ENCODE peak calls at places on chromosome 17, in eight cellular contexts. B is upper lobe of left lung, X is HepG2, H is Panc1, U is GM12878, M is K562, L is HCT116, W is GM23338. Y is an unnamed sample.

GRCh38 chr17:37564252-37564651 is 45.0 kb downstream of the SYNRG start:
- ATAC-seq in L (no peak), U (no peak), M (no peak), H (no peak), W (no peak), X (no peak), B (no peak), Y (no peak)

GRCh38 chr17:50635720-50636144 is 1.1 kb downstream of the ABCC3 start:
- ATAC-seq in B (no peak), W (no peak), U (no peak), H (no peak), L (no peak), M (no peak), X (peak; percentile 3), Y (no peak)

GRCh38 chr17:65314212-65314611 is 177.0 kb downstream of the RGS9 start:
- ATAC-seq in X (no peak), M (no peak), W (no peak), L (no peak), H (no peak), U (no peak), B (no peak), Y (no peak)

GRCh38 chr17:38532451-38532850 is 73.3 kb downstream of the SRCIN1 start:
- ATAC-seq in B (no peak), X (peak; percentile 32), W (no peak), M (no peak), L (no peak), U (no peak), H (no peak), Y (no peak)

GRCh38 chr17:57477483-57478357 is 221.4 kb downstream of the MSI2 start:
- ATAC-seq in W (no peak), B (no peak), X (no peak), U (no peak), L (no peak), H (no peak), M (no peak), Y (no peak)

GRCh38 chr17:66647391-66647983 is 187.4 kb upstream of the CACNG5 start:
- ATAC-seq in U (no peak), X (no peak), B (no peak), M (no peak), L (no peak), W (no peak), H (no peak), Y (no peak)

GRCh38 chr17:31415004-31415454 is 23.6 kb downstream of the RAB11FIP4 start:
- ATAC-seq in H (no peak), W (peak; percentile 17), M (peak; percentile 33), B (no peak), X (no peak), U (no peak), L (peak; percentile 56), Y (no peak)

GRCh38 chr17:36068524-36068923 is 4.5 kb downstream of the CCL18 start:
- ATAC-seq in W (no peak), B (no peak), L (no peak), X (no peak), U (no peak), H (no peak), M (no peak), Y (no peak)

GRCh38 chr17:18194394-18194793 is 10.8 kb downstream of the ALKBH5 start:
- ATAC-seq in B (no peak), W (no peak), M (no peak), H (no peak), X (no peak), L (no peak), U (no peak), Y (no peak)

GRCh38 chr17:39704821-39705551 is 5.1 kb downstream of the ERBB2 start:
- ATAC-seq in U (no peak), W (peak; percentile 71), L (no peak), M (no peak), X (no peak), B (no peak), H (no peak), Y (no peak)

GRCh38 chr17:39663688-39664580 is 1.2 kb upstream of the TCAP start:
- ATAC-seq in B (no peak), H (peak; percentile 72), X (peak; percentile 63), W (peak; percentile 65), L (peak; percentile 95), U (no peak), M (peak; percentile 77), Y (no peak)

GRCh38 chr17:29571883-29572681 is 3.6 kb downstream of the TP53I13 start:
- ATAC-seq in U (no peak), M (no peak), H (no peak), X (no peak), L (no peak), W (peak; percentile 15), B (no peak), Y (peak; percentile 8)

GRCh38 chr17:47220531-47220999 is 11.4 kb downstream of the MYL4 start:
- ATAC-seq in H (no peak), M (no peak), U (no peak), X (no peak), B (no peak), W (peak; percentile 24), L (no peak), Y (no peak)

GRCh38 chr17:75639771-75640555 is 6.7 kb downstream of the SMIM5 start:
- ATAC-seq in H (no peak), M (no peak), X (no peak), W (no peak), L (peak; percentile 78), U (no peak), B (peak; percentile 35), Y (no peak)

GRCh38 chr17:66008680-66009079 is 183.3 kb downstream of the CEP112 start:
- ATAC-seq in M (no peak), L (no peak), U (no peak), W (no peak), X (no peak), B (no peak), H (no peak), Y (no peak)

GRCh38 chr17:44941712-44942331 is 5.8 kb downstream of the KIF18B start:
- ATAC-seq in B (no peak), U (peak; percentile 72), H (peak; percentile 39), M (no peak), W (peak; percentile 41), X (peak; percentile 47), L (peak; percentile 41), Y (no peak)

GRCh38 chr17:33021731-33022408 is 30.2 kb downstream of the SPACA3 start:
- ATAC-seq in B (no peak), L (no peak), W (peak; percentile 78), U (no peak), X (no peak), M (no peak), H (no peak), Y (no peak)

GRCh38 chr17:45251931-45252330 is 10.0 kb downstream of the SPATA32 start:
- ATAC-seq in M (no peak), X (no peak), U (no peak), B (no peak), H (no peak), L (no peak), W (no peak), Y (no peak)

GRCh38 chr17:50035421-50035879 is 20.5 kb upstream of the ITGA3 start:
- ATAC-seq in L (peak; percentile 95), X (peak; percentile 87), B (peak; percentile 60), M (peak; percentile 56), H (peak; percentile 57), U (no peak), W (peak; percentile 15), Y (no peak)

GRCh38 chr17:27649929-27650328 is 18.9 kb downstream of the LGALS9 start:
- ATAC-seq in U (no peak), L (no peak), H (no peak), W (no peak), M (no peak), X (no peak), B (no peak), Y (no peak)
- TF ChIP-seq POLR2AphosphoS5 in U (no peak), L (no peak), H (no peak), W (no peak), M (no peak), X (no peak), B (no peak), Y (no peak)

GRCh38 chr17:77485089-77485833 is 344.5 kb downstream of the SEC14L1 start:
- ATAC-seq in W (no peak), L (no peak), H (no peak), U (no peak), X (no peak), B (no peak), M (no peak), Y (no peak)

GRCh38 chr17:77489239-77489897 is 348.6 kb downstream of the SEC14L1 start:
- ATAC-seq in W (peak; percentile 64), B (no peak), L (no peak), X (no peak), H (no peak), U (no peak), M (no peak), Y (no peak)

GRCh38 chr17:77487677-77488530 is 347.1 kb downstream of the SEC14L1 start:
- ATAC-seq in M (no peak), H (no peak), X (no peak), L (no peak), B (no peak), U (no peak), W (no peak), Y (no peak)

GRCh38 chr17:77488531-77489238 is 347.9 kb downstream of the SEC14L1 start:
- ATAC-seq in W (no peak), X (no peak), B (no peak), H (no peak), U (no peak), L (no peak), M (no peak), Y (no peak)

GRCh38 chr17:77487211-77487629 is 346.5 kb downstream of the SEC14L1 start:
- ATAC-seq in M (no peak), W (no peak), B (no peak), U (no peak), H (no peak), X (no peak), L (no peak), Y (no peak)
- H3K36me3 ChIP-seq in M (peaks cover 70% of the 10 kb centered on the region), W (no peaks in the 10 kb centered on the region), B (peaks cover 16% of the 10 kb centered on the region), U (peaks cover 76% of the 10 kb centered on the region), H (peaks cover 10% of the 10 kb centered on the region), X (peaks cover 78% of the 10 kb centered on the region), L (peaks cover 49% of the 10 kb centered on the region), Y (no peaks in the 10 kb centered on the region)

DNA sequence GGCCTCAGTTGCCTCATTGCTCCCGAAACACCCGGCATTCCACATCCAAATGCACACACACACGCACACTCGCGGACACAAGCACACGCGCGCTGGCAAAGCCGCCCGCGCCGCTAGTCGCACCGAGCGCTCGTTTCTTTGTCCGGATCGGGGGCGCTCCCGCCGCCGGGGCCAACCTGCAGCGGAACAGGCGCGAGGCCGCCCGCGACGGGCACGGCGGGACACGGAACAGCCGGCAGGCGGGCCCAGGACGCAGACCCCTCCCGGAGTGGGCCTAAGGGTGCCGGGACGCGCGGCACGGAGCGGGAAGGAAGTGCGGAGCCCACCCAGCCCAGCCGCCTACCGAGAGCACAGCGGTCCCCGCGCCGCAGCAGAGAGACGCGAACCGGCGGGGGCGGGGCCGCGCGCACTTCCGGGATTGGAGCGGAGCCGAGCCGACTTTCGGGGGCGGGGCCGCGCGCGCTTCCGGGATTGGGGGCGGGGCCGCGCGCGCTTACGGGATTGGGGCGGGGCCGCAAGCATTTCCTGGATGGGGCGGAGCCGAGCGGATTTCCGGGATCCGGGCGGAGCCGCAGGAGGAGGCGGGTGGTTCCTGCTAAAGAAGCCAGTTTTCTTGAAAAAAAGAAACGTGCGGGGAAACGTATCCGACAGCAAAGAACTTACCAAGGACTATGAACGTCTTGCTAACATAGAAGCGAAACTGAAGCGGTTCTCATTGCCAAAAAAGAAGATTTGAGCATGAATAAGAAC is at the start of gene CYBC1:
- ATAC-seq in L (peak; percentile 95), B (peak; percentile 95), M (peak; percentile 94), U (peak; percentile 79), X (peak; percentile 89), H (peak; percentile 95), W (peak; percentile 83), Y (peak; percentile 94)
- TF ChIP-seq POLR2AphosphoS5 in L (peak; percentile 84), B (peak; percentile 95), M (peak; percentile 76), U (peak; percentile 87), X (peak; percentile 92), H (peak; percentile 84), W (peak; percentile 81), Y (peak; percentile 92)

GRCh38 chr17:7513850-7514419 is 29.8 kb downstream of the POLR2A start:
- ATAC-seq in X (no peak), U (no peak), M (no peak), W (no peak), H (peak; percentile 22), L (no peak), B (no peak), Y (no peak)
- H3K36me3 ChIP-seq in X (peaks cover 30% of the 10 kb centered on the region), U (peaks cover 32% of the 10 kb centered on the region), M (peaks cover 48% of the 10 kb centered on the region), W (peaks cover 3% of the 10 kb centered on the region), H (peaks cover 3% of the 10 kb centered on the region), L (peaks cover 55% of the 10 kb centered on the region), B (peaks cover 34% of the 10 kb centered on the region), Y (no peaks in the 10 kb centered on the region)